ENCODE peak calls at places on chromosomes 4 and X, in ten cellular contexts. One of them, this sample, is unnamed.

GRCh38 chrX:100410901-100411801 is 1.1 kb upstream of the PCDH19 start:
- DNase-seq in GM12891: no peak
- DNase-seq in A549: no peak
- DNase-seq in endothelial cell of umbilical vein: peak
- DNase-seq in NB4: no peak
- DNase-seq in tibial nerve: no peak
- DNase-seq in IMR-90: no peak
- DNase-seq in HCT116: no peak
- DNase-seq in K562: no peak
- DNase-seq in heart left ventricle: no peak
- DNase-seq in this sample: no peak

GRCh38 chr4:86220137-86220536 is 139.7 kb downstream of the MAPK10 start:
- DNase-seq in heart left ventricle: no peak
- DNase-seq in endothelial cell of umbilical vein: peak
- DNase-seq in NB4: no peak
- DNase-seq in IMR-90: peak
- DNase-seq in A549: peak
- DNase-seq in GM12891: no peak
- DNase-seq in tibial nerve: no peak
- DNase-seq in K562: no peak
- DNase-seq in HCT116: no peak
- DNase-seq in this sample: no peak

GRCh38 chrX:17590892-17591740 is 146.2 kb upstream of the SCML1 start:
- DNase-seq in heart left ventricle: peak
- DNase-seq in K562: peak
- DNase-seq in endothelial cell of umbilical vein: peak
- DNase-seq in IMR-90: peak
- DNase-seq in tibial nerve: peak
- DNase-seq in A549: peak
- DNase-seq in GM12891: peak
- DNase-seq in NB4: peak
- DNase-seq in HCT116: peak
- DNase-seq in this sample: peak

GRCh38 chr4:189177130-189177529 is 763.5 kb upstream of the FRG1 start:
- DNase-seq in tibial nerve: no peak
- DNase-seq in endothelial cell of umbilical vein: no peak
- DNase-seq in heart left ventricle: no peak
- DNase-seq in K562: no peak
- DNase-seq in IMR-90: peak
- DNase-seq in GM12891: no peak
- DNase-seq in A549: no peak
- DNase-seq in NB4: no peak
- DNase-seq in HCT116: peak
- DNase-seq in this sample: no peak

GRCh38 chr4:10773010-10773409 is 88.4 kb upstream of the CLNK start:
- DNase-seq in NB4: no peak
- DNase-seq in A549: no peak
- DNase-seq in K562: no peak
- DNase-seq in heart left ventricle: no peak
- DNase-seq in HCT116: no peak
- DNase-seq in endothelial cell of umbilical vein: no peak
- DNase-seq in IMR-90: no peak
- DNase-seq in tibial nerve: peak
- DNase-seq in GM12891: no peak
- DNase-seq in this sample: no peak

GRCh38 chr4:14681330-14681729 is 321.0 kb upstream of the CPEB2 start:
- DNase-seq in GM12891: no peak
- DNase-seq in NB4: no peak
- DNase-seq in HCT116: no peak
- DNase-seq in endothelial cell of umbilical vein: no peak
- DNase-seq in heart left ventricle: no peak
- DNase-seq in IMR-90: no peak
- DNase-seq in K562: no peak
- DNase-seq in A549: no peak
- DNase-seq in tibial nerve: no peak
- DNase-seq in this sample: no peak

GRCh38 chr4:6873792-6874461 is 35.7 kb upstream of the TBC1D14 start:
- DNase-seq in IMR-90: peak
- DNase-seq in heart left ventricle: peak
- DNase-seq in NB4: peak
- DNase-seq in HCT116: peak
- DNase-seq in GM12891: no peak
- DNase-seq in K562: peak
- DNase-seq in A549: peak
- DNase-seq in tibial nerve: peak
- DNase-seq in endothelial cell of umbilical vein: peak
- DNase-seq in this sample: peak

GRCh38 chr4:56743550-56743949 is 62.5 kb upstream of the HOPX start:
- DNase-seq in K562: no peak
- DNase-seq in GM12891: no peak
- DNase-seq in heart left ventricle: no peak
- DNase-seq in tibial nerve: no peak
- DNase-seq in HCT116: no peak
- DNase-seq in A549: no peak
- DNase-seq in endothelial cell of umbilical vein: no peak
- DNase-seq in NB4: no peak
- DNase-seq in IMR-90: no peak
- DNase-seq in this sample: no peak

GRCh38 chrX:54042609-54043010 is 1.7 kb downstream of the PHF8 start:
- DNase-seq in IMR-90: peak
- DNase-seq in endothelial cell of umbilical vein: peak
- DNase-seq in heart left ventricle: peak
- DNase-seq in K562: peak
- DNase-seq in tibial nerve: peak
- DNase-seq in HCT116: peak
- DNase-seq in A549: peak
- DNase-seq in GM12891: peak
- DNase-seq in NB4: peak
- DNase-seq in this sample: peak

GRCh38 chr4:144648042-144648441 is 2.1 kb downstream of the HHIP start:
- DNase-seq in GM12891: no peak
- DNase-seq in K562: no peak
- DNase-seq in tibial nerve: no peak
- DNase-seq in A549: no peak
- DNase-seq in heart left ventricle: no peak
- DNase-seq in NB4: no peak
- DNase-seq in HCT116: no peak
- DNase-seq in endothelial cell of umbilical vein: no peak
- DNase-seq in IMR-90: no peak
- DNase-seq in this sample: no peak

GRCh38 chr4:2222838-2223237 is 19.1 kb downstream of the HAUS3 start:
- DNase-seq in heart left ventricle: no peak
- DNase-seq in A549: no peak
- DNase-seq in endothelial cell of umbilical vein: no peak
- DNase-seq in K562: no peak
- DNase-seq in NB4: no peak
- DNase-seq in IMR-90: no peak
- DNase-seq in tibial nerve: no peak
- DNase-seq in HCT116: no peak
- DNase-seq in GM12891: no peak
- DNase-seq in this sample: no peak

GRCh38 chr4:156623376-156623775 is 348.2 kb downstream of the PDGFC start:
- DNase-seq in heart left ventricle: no peak
- DNase-seq in GM12891: no peak
- DNase-seq in K562: no peak
- DNase-seq in tibial nerve: no peak
- DNase-seq in NB4: no peak
- DNase-seq in IMR-90: no peak
- DNase-seq in A549: no peak
- DNase-seq in endothelial cell of umbilical vein: no peak
- DNase-seq in HCT116: no peak
- DNase-seq in this sample: no peak

GRCh38 chr4:102402223-102402622 is 56.9 kb upstream of the SLC39A8 start:
- DNase-seq in K562: no peak
- DNase-seq in endothelial cell of umbilical vein: no peak
- DNase-seq in heart left ventricle: no peak
- DNase-seq in NB4: no peak
- DNase-seq in HCT116: no peak
- DNase-seq in IMR-90: no peak
- DNase-seq in tibial nerve: no peak
- DNase-seq in A549: no peak
- DNase-seq in GM12891: no peak
- DNase-seq in this sample: no peak

DNA sequence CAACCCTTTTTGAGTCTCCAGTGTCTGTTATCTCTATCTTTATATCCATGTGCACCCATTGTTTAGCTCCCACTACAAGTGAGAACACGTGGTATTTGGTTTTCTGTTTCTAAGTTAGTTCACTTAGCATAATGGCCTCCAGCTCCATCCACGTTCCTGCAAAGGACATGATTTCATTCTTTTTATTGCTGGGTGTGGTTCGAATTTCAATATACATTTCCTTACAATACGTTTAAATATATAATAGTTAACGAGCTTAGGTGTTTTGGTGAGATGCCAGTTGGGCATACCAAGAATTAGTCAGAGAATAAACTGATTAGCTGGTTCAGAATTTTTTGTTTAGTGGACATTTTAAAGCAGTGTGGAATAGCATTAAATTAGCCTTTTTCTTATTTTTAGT is 196.7 kb downstream of the CFAP47 start:
- DNase-seq in NB4: no peak
- DNase-seq in heart left ventricle: no peak
- DNase-seq in endothelial cell of umbilical vein: no peak
- DNase-seq in HCT116: no peak
- DNase-seq in A549: no peak
- DNase-seq in IMR-90: no peak
- DNase-seq in GM12891: no peak
- DNase-seq in tibial nerve: no peak
- DNase-seq in K562: no peak
- DNase-seq in this sample: no peak
- TF ChIP-seq POLR2A in NB4: no peak
- TF ChIP-seq POLR2A in heart left ventricle: no peak
- TF ChIP-seq POLR2A in endothelial cell of umbilical vein: no peak
- TF ChIP-seq POLR2A in HCT116: no peak
- TF ChIP-seq POLR2A in A549: no peak
- TF ChIP-seq POLR2A in IMR-90: no peak
- TF ChIP-seq POLR2A in GM12891: no peak
- TF ChIP-seq POLR2A in tibial nerve: no peak
- TF ChIP-seq POLR2A in K562: no peak
- TF ChIP-seq POLR2A in this sample: no peak

GRCh38 chr4:152536545-152537182 is 772 bp upstream of the FBXW7 start:
- DNase-seq in NB4: peak
- DNase-seq in IMR-90: peak
- DNase-seq in A549: peak
- DNase-seq in K562: peak
- DNase-seq in GM12891: no peak
- DNase-seq in HCT116: peak
- DNase-seq in tibial nerve: peak
- DNase-seq in endothelial cell of umbilical vein: no peak
- DNase-seq in heart left ventricle: peak
- DNase-seq in this sample: peak

GRCh38 chr4:152535236-152535902 is 523 bp downstream of the FBXW7 start:
- DNase-seq in A549: no peak
- DNase-seq in tibial nerve: no peak
- DNase-seq in endothelial cell of umbilical vein: no peak
- DNase-seq in GM12891: no peak
- DNase-seq in HCT116: no peak
- DNase-seq in NB4: peak
- DNase-seq in IMR-90: no peak
- DNase-seq in K562: peak
- DNase-seq in heart left ventricle: no peak
- DNase-seq in this sample: peak

GRCh38 chr4:152534541-152535231 is 1.2 kb downstream of the FBXW7 start:
- DNase-seq in NB4: peak
- DNase-seq in HCT116: no peak
- DNase-seq in A549: no peak
- DNase-seq in IMR-90: no peak
- DNase-seq in K562: peak
- DNase-seq in endothelial cell of umbilical vein: peak
- DNase-seq in tibial nerve: no peak
- DNase-seq in heart left ventricle: peak
- DNase-seq in GM12891: no peak
- DNase-seq in this sample: peak

GRCh38 chr4:152537881-152538280 is 2.0 kb upstream of the FBXW7 start:
- DNase-seq in GM12891: no peak
- DNase-seq in NB4: no peak
- DNase-seq in tibial nerve: no peak
- DNase-seq in heart left ventricle: no peak
- DNase-seq in K562: no peak
- DNase-seq in A549: no peak
- DNase-seq in HCT116: no peak
- DNase-seq in IMR-90: no peak
- DNase-seq in endothelial cell of umbilical vein: no peak
- DNase-seq in this sample: peak

DNA sequence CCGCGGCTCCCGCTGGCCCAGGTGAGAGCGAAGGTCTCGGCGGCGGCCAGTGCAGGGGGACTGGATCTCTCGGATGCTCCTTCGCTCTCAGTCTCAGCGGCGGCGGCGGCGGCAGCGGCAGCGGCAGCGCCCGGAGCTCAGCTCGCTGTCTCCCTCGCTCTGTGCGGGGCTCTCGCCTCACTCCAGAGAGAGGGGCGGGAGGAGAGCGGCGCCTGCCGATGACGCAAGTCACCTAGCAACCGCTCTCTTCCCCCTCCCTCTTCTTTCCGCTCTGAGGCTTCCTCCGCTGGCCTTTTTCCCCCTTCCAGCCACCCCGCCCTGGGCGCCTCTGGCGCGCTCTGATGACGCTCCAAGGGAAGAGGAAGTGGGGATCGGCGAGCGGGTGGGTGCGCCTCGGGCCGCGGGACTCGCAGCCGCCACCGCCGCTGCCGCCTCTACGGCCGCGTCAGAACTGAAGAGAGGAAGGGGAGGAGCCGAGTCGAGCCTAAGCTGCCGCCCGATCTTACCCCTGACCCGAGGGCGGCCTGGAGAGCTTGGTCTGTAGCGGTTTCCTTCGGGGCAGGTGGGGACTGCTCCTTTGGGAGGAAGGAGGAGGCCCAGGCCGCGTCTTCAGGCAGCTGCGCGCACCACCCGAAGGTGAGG is at the start of gene FBXW7:
- DNase-seq in endothelial cell of umbilical vein: peak
- DNase-seq in A549: peak
- DNase-seq in GM12891: peak
- DNase-seq in tibial nerve: peak
- DNase-seq in IMR-90: peak
- DNase-seq in heart left ventricle: peak
- DNase-seq in K562: peak
- DNase-seq in NB4: peak
- DNase-seq in HCT116: peak
- DNase-seq in this sample: peak
- TF ChIP-seq POLR2A in endothelial cell of umbilical vein: peak
- TF ChIP-seq POLR2A in A549: peak
- TF ChIP-seq POLR2A in GM12891: peak
- TF ChIP-seq POLR2A in tibial nerve: peak
- TF ChIP-seq POLR2A in IMR-90: peak
- TF ChIP-seq POLR2A in heart left ventricle: peak
- TF ChIP-seq POLR2A in K562: peak
- TF ChIP-seq POLR2A in NB4: peak
- TF ChIP-seq POLR2A in HCT116: peak
- TF ChIP-seq POLR2A in this sample: peak

GRCh38 chr4:68718447-68719074 is 48.1 kb upstream of the UGT2B15 start:
- DNase-seq in IMR-90: no peak
- DNase-seq in NB4: no peak
- DNase-seq in tibial nerve: no peak
- DNase-seq in HCT116: no peak
- DNase-seq in A549: no peak
- DNase-seq in heart left ventricle: no peak
- DNase-seq in GM12891: no peak
- DNase-seq in K562: no peak
- DNase-seq in endothelial cell of umbilical vein: no peak
- DNase-seq in this sample: no peak
- TF ChIP-seq POLR2A in IMR-90: no peak
- TF ChIP-seq POLR2A in NB4: no peak
- TF ChIP-seq POLR2A in tibial nerve: no peak
- TF ChIP-seq POLR2A in HCT116: no peak
- TF ChIP-seq POLR2A in A549: no peak
- TF ChIP-seq POLR2A in heart left ventricle: no peak
- TF ChIP-seq POLR2A in GM12891: no peak
- TF ChIP-seq POLR2A in K562: no peak
- TF ChIP-seq POLR2A in endothelial cell of umbilical vein: no peak
- TF ChIP-seq POLR2A in this sample: no peak

GRCh38 chrX:149493567-149494562 is 11.2 kb downstream of the IDS start:
- DNase-seq in GM12891: no peak
- DNase-seq in endothelial cell of umbilical vein: no peak
- DNase-seq in HCT116: no peak
- DNase-seq in A549: peak
- DNase-seq in NB4: peak
- DNase-seq in tibial nerve: no peak
- DNase-seq in K562: peak
- DNase-seq in IMR-90: no peak
- DNase-seq in heart left ventricle: peak
- DNase-seq in this sample: peak
- TF ChIP-seq POLR2A in GM12891: peak
- TF ChIP-seq POLR2A in endothelial cell of umbilical vein: no peak
- TF ChIP-seq POLR2A in HCT116: no peak
- TF ChIP-seq POLR2A in A549: no peak
- TF ChIP-seq POLR2A in NB4: no peak
- TF ChIP-seq POLR2A in tibial nerve: no peak
- TF ChIP-seq POLR2A in K562: no peak
- TF ChIP-seq POLR2A in IMR-90: no peak
- TF ChIP-seq POLR2A in heart left ventricle: no peak
- TF ChIP-seq POLR2A in this sample: no peak